ENCODE peak calls at places on chromosomes 6 and 20, in ten cellular contexts. M is right atrium auricular region, H is upper lobe of right lung, K is A549, P is Peyer's patch, A is thoracic aorta, C is heart left ventricle, W is psoas muscle, I is cardiac muscle cell, J is spleen. T is an unnamed sample. For H3K4me1, the result is how much of the 10 kb centered on the place peaks cover.

GRCh38 chr6:90413867-90414266 is 117.2 kb upstream of the BACH2 start:
- DNase-seq in C (no peak), K (no peak), M (no peak), I (peak), A (no peak), J (peak), H (no peak), W (no peak), P (peak), T (no peak)

GRCh38 chr6:130152908-130153510 is 69.7 kb downstream of the SAMD3 start:
- DNase-seq in C (no peak), M (no peak), J (no peak), K (no peak), P (no peak), H (no peak), A (no peak), W (no peak), I (no peak), T (no peak)

GRCh38 chr6:54134934-54135333 is 23.7 kb downstream of the MLIP start:
- DNase-seq in P (no peak), I (no peak), A (no peak), H (no peak), W (no peak), M (no peak), K (no peak), C (no peak), J (no peak), T (no peak)

GRCh38 chr20:49325981-49326380 is 48.1 kb upstream of the ZNFX1 start:
- DNase-seq in A (no peak), J (no peak), M (no peak), I (no peak), P (no peak), W (no peak), K (no peak), C (no peak), H (no peak), T (no peak)

GRCh38 chr6:159984268-159984786 is 15.4 kb downstream of the IGF2R start:
- DNase-seq in C (no peak), W (peak), P (no peak), H (no peak), K (no peak), M (no peak), A (no peak), I (no peak), J (no peak), T (no peak)

GRCh38 chr20:45873409-45874116 is 7.5 kb upstream of the ZSWIM1 start:
- DNase-seq in P (no peak), M (no peak), I (no peak), C (no peak), H (no peak), K (no peak), J (no peak), A (no peak), W (no peak), T (no peak)

GRCh38 chr20:7375905-7376304 is 564.4 kb downstream of the HAO1 start:
- DNase-seq in C (no peak), A (no peak), W (no peak), P (no peak), J (no peak), M (no peak), I (peak), K (peak), H (no peak), T (no peak)

GRCh38 chr6:116313377-116313776 is 33.6 kb upstream of the TSPYL1 start:
- DNase-seq in C (no peak), M (no peak), J (no peak), K (no peak), P (no peak), A (no peak), I (no peak), W (no peak), H (no peak), T (no peak)

GRCh38 chr6:41638801-41639555 is 710 bp downstream of the MDFI start:
- DNase-seq in I (peak), A (no peak), C (no peak), P (no peak), K (no peak), M (no peak), H (no peak), J (peak), W (no peak), T (no peak)

GRCh38 chr6:145744619-145745018 is 9.3 kb upstream of the EPM2A start:
- DNase-seq in J (no peak), A (no peak), H (no peak), K (no peak), P (no peak), C (no peak), I (no peak), W (no peak), M (no peak), T (no peak)

GRCh38 chr20:5596401-5597193 is 153.6 kb upstream of the SHLD1 start:
- DNase-seq in J (no peak), H (no peak), K (no peak), C (no peak), M (no peak), P (no peak), W (no peak), I (no peak), A (no peak), T (no peak)

GRCh38 chr20:18628330-18628941 is 40.6 kb downstream of the DTD1 start:
- DNase-seq in W (no peak), C (no peak), I (peak), J (no peak), K (peak), M (no peak), H (peak), P (peak), A (no peak), T (peak)

GRCh38 chr6:163620670-163621330 is 206.3 kb downstream of the QKI start:
- DNase-seq in H (no peak), K (no peak), W (no peak), M (no peak), P (peak), C (no peak), I (no peak), J (no peak), A (no peak), T (no peak)

GRCh38 chr20:51488331-51488730 is 54.2 kb downstream of the NFATC2 start:
- DNase-seq in C (no peak), I (no peak), J (peak), H (no peak), A (no peak), M (no peak), P (no peak), W (no peak), K (no peak), T (no peak)

GRCh38 chr6:109381747-109382575 is at the start of gene CD164:
- DNase-seq in M (peak), W (peak), I (peak), A (peak), J (peak), C (peak), H (peak), K (peak), P (peak), T (peak)

GRCh38 chr6:36114798-36115408 is 15.4 kb upstream of the MAPK13 start:
- DNase-seq in J (no peak), I (no peak), W (no peak), M (no peak), H (no peak), K (no peak), C (no peak), A (no peak), P (peak), T (no peak)

GRCh38 chr6:148200302-148200701 is 142.3 kb upstream of the SASH1 start:
- DNase-seq in A (no peak), C (no peak), W (no peak), J (no peak), I (peak), M (no peak), K (no peak), H (no peak), P (no peak), T (peak)

GRCh38 chr6:167140589-167141474 is 16.9 kb downstream of the GPR31 start:
- DNase-seq in P (peak), I (no peak), M (no peak), W (no peak), K (no peak), C (no peak), A (no peak), H (no peak), J (no peak), T (no peak)

GRCh38 chr6:148147431-148147830 is 195.2 kb upstream of the SASH1 start:
- DNase-seq in J (no peak), M (no peak), W (no peak), A (no peak), K (no peak), C (no peak), I (no peak), H (no peak), P (no peak), T (no peak)

GRCh38 chr6:169075211-169075621 is 178.4 kb downstream of the THBS2 start:
- DNase-seq in H (no peak), M (peak), K (no peak), J (no peak), C (peak), A (no peak), W (peak), I (no peak), P (peak), T (no peak)

GRCh38 chr6:14664616-14665315 is 547.2 kb downstream of the CD83 start:
- DNase-seq in H (no peak), A (no peak), W (no peak), P (peak), C (no peak), M (no peak), J (no peak), I (no peak), K (no peak), T (no peak)

GRCh38 chr20:19729672-19730071 is 28.4 kb upstream of the RIN2 start:
- DNase-seq in W (no peak), C (no peak), M (no peak), J (no peak), P (no peak), A (no peak), K (no peak), I (no peak), H (no peak), T (no peak)

GRCh38 chr6:6696867-6697531 is 108.5 kb downstream of the LY86 start:
- DNase-seq in H (peak), W (peak), M (peak), P (peak), C (peak), A (no peak), I (peak), K (peak), J (peak), T (peak)

GRCh38 chr6:105321207-105321606 is 81.7 kb downstream of the PREP start:
- DNase-seq in J (no peak), P (no peak), H (no peak), C (no peak), I (no peak), K (no peak), W (no peak), A (no peak), M (no peak), T (peak)

GRCh38 chr20:24640276-24640675 is 170.8 kb downstream of the SYNDIG1 start:
- DNase-seq in C (no peak), W (no peak), H (no peak), J (no peak), A (no peak), M (no peak), P (no peak), I (no peak), K (no peak), T (no peak)

GRCh38 chr6:107491059-107491609 is 1.2 kb downstream of the SOBP start:
- DNase-seq in J (peak), W (peak), A (no peak), H (peak), P (peak), I (peak), C (peak), M (peak), K (peak), T (peak)

GRCh38 chr20:53208110-53208908 is 236.2 kb downstream of the TSHZ2 start:
- DNase-seq in J (no peak), K (peak), H (no peak), M (no peak), W (no peak), C (no peak), P (no peak), A (no peak), I (peak), T (no peak)

GRCh38 chr6:39197521-39198500 is 31.5 kb downstream of the KCNK5 start:
- DNase-seq in W (no peak), P (no peak), A (no peak), M (no peak), J (no peak), H (no peak), C (no peak), K (no peak), I (no peak), T (no peak)
- TF ChIP-seq CTCF in W (no peak), P (peak), A (no peak), M (no peak), J (no peak), H (no peak), C (no peak), K (no peak), I (no peak), T (no peak)

GRCh38 chr20:62551408-62552323 is 75.9 kb upstream of the GATA5 start:
- DNase-seq in I (peak), J (no peak), M (no peak), W (no peak), P (no peak), H (no peak), K (no peak), A (no peak), C (no peak), T (no peak)
- H3K4me1 ChIP-seq in I (half or more), J (under half), M (under half), W (under half), P (under half), H (under half), K (under half), A (under half), C (under half), T (under half)

DNA sequence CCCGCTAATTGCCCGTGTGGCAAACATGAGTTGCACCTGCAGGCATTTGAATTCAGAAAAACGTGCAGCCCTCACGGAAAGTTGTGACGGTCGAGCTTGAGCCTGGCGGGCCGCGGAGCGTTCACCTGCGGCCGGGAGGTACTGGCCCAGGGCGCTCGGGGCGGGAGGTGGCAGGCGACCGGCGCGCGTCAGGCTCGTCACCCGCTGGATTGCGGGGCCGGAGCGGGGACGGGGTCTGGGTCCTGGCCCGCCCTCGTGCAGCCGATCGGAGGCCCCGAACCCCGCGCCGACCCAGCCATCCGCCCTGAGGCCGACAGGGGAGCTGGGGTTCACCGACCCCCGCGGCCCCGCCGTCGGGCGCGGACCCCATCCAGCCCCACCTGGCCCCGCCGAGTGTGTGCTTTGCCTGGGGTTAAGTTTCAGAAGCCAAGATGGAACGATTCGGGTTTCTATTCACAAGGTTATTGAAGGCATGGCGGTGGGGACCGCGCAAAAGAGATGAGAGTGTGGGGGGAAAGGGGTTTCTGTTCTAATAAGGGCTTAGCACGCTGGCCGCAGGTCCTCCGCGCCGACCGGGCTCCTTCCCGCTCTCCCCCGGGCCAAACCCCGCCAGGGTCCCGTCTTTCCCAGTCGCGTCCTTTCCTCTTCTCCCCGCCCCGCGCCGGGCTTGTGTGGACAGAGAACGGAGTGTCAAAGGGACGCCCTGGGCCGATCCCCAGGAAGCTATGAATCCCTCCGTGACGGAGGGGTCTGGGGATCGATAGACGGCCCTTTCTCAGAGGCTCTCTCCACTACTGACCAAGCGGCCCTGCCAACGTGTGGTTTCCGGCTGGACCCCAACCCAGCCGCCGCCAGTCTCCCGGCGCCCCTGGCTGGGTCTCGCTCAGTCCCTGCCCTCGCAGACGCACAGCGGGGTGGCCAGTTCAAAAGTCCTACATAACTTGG is 1.6 kb upstream of the HEY2 start:
- DNase-seq in A (no peak), I (peak), C (peak), K (no peak), W (peak), P (peak), J (peak), M (no peak), H (peak), T (peak)
- TF ChIP-seq CTCF in A (no peak), I (no peak), C (no peak), K (no peak), W (no peak), P (no peak), J (no peak), M (no peak), H (no peak), T (no peak)

GRCh38 chr20:39106791-39107190 is 144.6 kb downstream of the DHX35 start:
- DNase-seq in P (no peak), M (no peak), K (no peak), J (no peak), H (no peak), C (no peak), W (no peak), A (no peak), I (no peak), T (no peak)

GRCh38 chr20:39109933-39110818 is 148.0 kb downstream of the DHX35 start:
- DNase-seq in K (no peak), W (no peak), J (no peak), A (no peak), H (no peak), P (no peak), C (no peak), M (no peak), I (no peak), T (peak)

GRCh38 chr20:39105551-39105950 is 143.4 kb downstream of the DHX35 start:
- DNase-seq in H (no peak), W (no peak), A (no peak), K (no peak), C (no peak), I (no peak), M (no peak), J (no peak), P (no peak), T (no peak)

GRCh38 chr20:39108746-39109145 is 146.6 kb downstream of the DHX35 start:
- DNase-seq in I (no peak), M (no peak), A (no peak), C (no peak), H (no peak), W (no peak), P (no peak), J (no peak), K (peak), T (no peak)

DNA sequence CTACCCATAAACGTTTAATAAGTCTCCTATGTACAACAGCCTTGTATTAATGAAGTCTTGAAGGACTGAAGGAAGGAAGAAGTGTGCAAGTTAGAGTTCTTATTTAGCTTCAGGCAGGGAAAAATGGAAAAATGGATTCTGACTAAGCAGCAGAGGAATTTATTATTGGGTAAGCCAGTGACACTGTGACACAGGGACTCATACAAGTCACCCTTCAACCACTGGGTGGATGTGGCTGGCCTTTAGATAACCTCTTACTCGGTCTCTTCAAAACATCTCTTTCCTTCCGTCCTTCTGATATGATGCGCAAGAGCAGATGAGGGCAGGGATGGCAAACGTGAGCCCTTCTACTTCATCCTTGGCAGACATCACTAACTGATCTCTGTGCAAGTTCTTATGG is 145.6 kb downstream of the DHX35 start:
- DNase-seq in A (no peak), H (no peak), C (no peak), I (no peak), W (no peak), P (no peak), K (peak), M (no peak), J (no peak), T (no peak)
- H3K4me1 ChIP-seq in A (under half), H (under half), C (under half), I (under half), W (under half), P (under half), K (under half), M (under half), J (under half), T (under half)

DNA sequence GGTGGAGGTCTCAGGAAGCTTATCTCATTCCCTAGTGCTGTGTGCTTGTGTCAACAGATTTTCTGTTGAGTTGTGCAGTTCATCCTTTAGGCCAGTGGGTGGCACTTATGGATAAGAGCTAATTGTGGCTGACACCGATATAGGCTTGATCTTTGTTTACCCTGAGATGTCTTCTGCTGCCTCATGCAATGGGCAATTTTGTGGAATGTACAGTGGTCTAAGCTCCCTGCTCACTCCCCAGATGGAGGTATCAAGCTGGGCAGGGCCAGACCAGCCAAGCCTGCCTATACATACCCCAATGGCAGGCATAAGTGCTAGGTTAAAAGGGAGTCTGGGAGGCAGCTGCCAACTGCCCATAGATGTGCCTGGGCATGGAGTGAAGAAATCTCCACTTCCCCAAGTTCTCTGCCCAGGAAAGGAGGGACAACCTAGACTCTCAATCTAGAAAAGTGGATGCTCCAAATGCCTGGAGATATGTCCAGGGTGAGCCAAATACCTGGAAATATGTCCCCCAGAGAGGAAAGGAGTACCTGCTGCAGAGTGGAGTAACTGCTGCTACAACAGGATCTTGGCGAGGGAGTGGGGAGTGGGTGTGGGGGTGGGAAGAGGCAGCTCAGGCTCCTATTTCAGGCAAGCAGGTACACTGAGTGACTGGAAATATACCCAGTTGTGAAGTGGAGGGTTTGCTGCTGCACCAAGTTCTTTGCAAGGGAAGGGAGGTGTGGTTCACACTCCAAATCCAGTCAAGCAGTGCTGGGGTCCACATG is 53.2 kb upstream of the ARG1 start:
- DNase-seq in I (peak), J (no peak), H (no peak), P (peak), A (no peak), M (no peak), W (no peak), C (no peak), K (peak), T (peak)
- TF ChIP-seq CTCF in I (peak), J (peak), H (peak), P (peak), A (no peak), M (peak), W (peak), C (peak), K (peak), T (peak)

GRCh38 chr20:57481281-57481711 is 43.6 kb downstream of the CTCFL start:
- DNase-seq in C (no peak), W (no peak), K (no peak), H (no peak), P (peak), A (no peak), I (no peak), M (no peak), J (peak), T (no peak)
- H3K4me1 ChIP-seq in C (under half), W (under half), K (under half), H (under half), P (under half), A (under half), I (under half), M (under half), J (half or more), T (under half)

DNA sequence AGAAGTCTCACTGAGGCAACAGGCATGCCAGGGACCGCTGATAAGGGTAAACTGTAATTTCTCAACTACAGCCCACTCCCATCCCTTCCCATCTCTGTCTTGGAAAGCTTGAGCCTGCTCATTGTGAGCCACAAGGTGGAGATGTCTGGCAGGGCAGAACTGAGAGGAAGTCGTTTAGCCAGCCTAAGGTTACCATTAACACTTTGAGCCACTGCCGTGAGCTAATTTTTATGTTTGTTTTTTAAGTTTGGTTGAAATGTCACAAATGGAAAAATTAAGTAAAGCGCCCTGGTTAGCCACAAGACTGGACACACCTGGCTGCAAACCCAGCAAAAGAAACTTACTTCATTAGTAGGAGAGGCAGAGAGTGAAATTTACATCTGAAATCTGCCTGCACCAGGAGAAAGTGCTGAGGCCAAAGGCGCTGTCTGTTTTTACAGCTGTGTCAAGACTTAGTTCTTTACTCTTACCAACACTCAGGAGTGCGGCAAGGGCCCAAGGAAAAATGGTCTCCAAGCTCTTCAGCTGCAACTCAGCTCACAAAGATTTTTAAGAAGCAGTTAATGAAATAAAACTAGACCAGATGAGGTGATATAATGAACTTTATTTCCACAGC is 50.0 kb upstream of the FAM83C start:
- DNase-seq in I (peak), P (no peak), K (no peak), W (no peak), J (no peak), M (no peak), H (no peak), A (no peak), C (no peak), T (no peak)
- TF ChIP-seq CTCF in I (peak), P (no peak), K (no peak), W (peak), J (no peak), M (no peak), H (no peak), A (no peak), C (no peak), T (no peak)

T was measured in body of pancreas.